ENCODE peak calls at places on chromosome 19, in four cellular contexts. N, P, O and J are unnamed samples.

GRCh38 chr19:1066748-1067340 is at the start of gene ARHGAP45:
- DNase-seq in N (no peak), P (peak; percentile 78), O (no peak), J (peak; percentile 93)

GRCh38 chr19:7556696-7557315 is 21.3 kb downstream of the PNPLA6 start:
- DNase-seq in N (no peak), P (no peak), O (no peak), J (no peak)

GRCh38 chr19:51749979-51750378 is 1.7 kb downstream of the FPR1 start:
- DNase-seq in N (no peak), P (no peak), O (no peak), J (no peak)

GRCh38 chr19:3108775-3109174 is 14.6 kb downstream of the GNA11 start:
- DNase-seq in N (peak; percentile 36), P (peak; percentile 35), O (peak; percentile 44), J (peak; percentile 84)

GRCh38 chr19:1791879-1792278 is 20.2 kb downstream of the ATP8B3 start:
- DNase-seq in N (no peak), P (no peak), O (no peak), J (no peak)

GRCh38 chr19:13152356-13152853 is 2.2 kb downstream of the IER2 start:
- DNase-seq in N (no peak), P (no peak), O (no peak), J (no peak)

GRCh38 chr19:1884719-1885334 is 469 bp downstream of the ABHD17A start:
- DNase-seq in N (no peak), P (no peak), O (no peak), J (peak; percentile 49)

GRCh38 chr19:55939206-55939605 is 7.1 kb upstream of the NLRP13 start:
- DNase-seq in N (no peak), P (no peak), O (no peak), J (no peak)

GRCh38 chr19:55525289-55526101 is 11.4 kb downstream of the SBK2 start:
- DNase-seq in N (no peak), P (no peak), O (no peak), J (no peak)

GRCh38 chr19:49150106-49150943 is 4.9 kb downstream of the HRC start:
- DNase-seq in N (peak; percentile 77), P (no peak), O (peak; percentile 88), J (peak; percentile 80)

GRCh38 chr19:6039541-6040225 is 61.7 kb upstream of the RANBP3 start:
- DNase-seq in N (no peak), P (no peak), O (no peak), J (no peak)

GRCh38 chr19:24054044-24054935 is 32.7 kb upstream of the ZNF254 start:
- DNase-seq in N (peak; percentile 12), P (no peak), O (no peak), J (no peak)

GRCh38 chr19:21202865-21203494 is 61.1 kb downstream of the ZNF431 start:
- DNase-seq in N (peak; percentile 17), P (no peak), O (peak; percentile 1), J (peak; percentile 7)

GRCh38 chr19:4676955-4677731 is 7.0 kb upstream of the MYDGF start:
- DNase-seq in N (peak; percentile 28), P (no peak), O (peak; percentile 23), J (no peak)

GRCh38 chr19:4660181-4660791 is 9.9 kb downstream of the MYDGF start:
- DNase-seq in N (no peak), P (no peak), O (peak; percentile 20), J (no peak)